ENCODE peak calls at places on chromosome 4, in nine cellular contexts. S is naive thymus-derived CD4-positive, alpha-beta T cell; W is H1; E is iPS DF 6.9; T is right cardiac atrium; H is fibroblast of lung; B is A549; C is CD4-positive, CD25-positive, alpha-beta regulatory T cell; O is heart left ventricle. K is an unnamed sample.

GRCh38 chr4:8086751-8087445 is 71.7 kb downstream of the ABLIM2 start:
- DNase-seq in S (no peak), W (no peak), E (no peak), T (peak; percentile 25), H (no peak), B (no peak), C (no peak), O (no peak), K (no peak)

GRCh38 chr4:54543088-54543795 is 114.5 kb upstream of the KIT start:
- DNase-seq in S (no peak), W (no peak), E (no peak), T (no peak), H (no peak), B (no peak), C (no peak), O (no peak), K (no peak)

GRCh38 chr4:52102587-52102986 is 51.5 kb downstream of the SPATA18 start:
- DNase-seq in S (no peak), W (no peak), E (no peak), T (no peak), H (no peak), B (peak; percentile 18), C (no peak), O (no peak), K (no peak)

GRCh38 chr4:16066586-16067128 is 17.2 kb downstream of the PROM1 start:
- DNase-seq in S (no peak), W (no peak), E (no peak), T (no peak), H (no peak), B (no peak), C (no peak), O (no peak), K (no peak)

GRCh38 chr4:181792641-181793612 is 450.3 kb upstream of the TENM3 start:
- DNase-seq in S (no peak), W (no peak), E (no peak), T (no peak), H (no peak), B (no peak), C (no peak), O (no peak), K (no peak)

GRCh38 chr4:124783847-124784246 is 71.3 kb upstream of the ANKRD50 start:
- DNase-seq in S (no peak), W (no peak), E (no peak), T (no peak), H (peak; percentile 58), B (no peak), C (no peak), O (no peak), K (no peak)

GRCh38 chr4:119103263-119103662 is 32.4 kb upstream of the MYOZ2 start:
- DNase-seq in S (no peak), W (no peak), E (no peak), T (peak; percentile 31), H (peak; percentile 99), B (peak; percentile 96), C (no peak), O (no peak), K (no peak)

GRCh38 chr4:155953151-155954117 is at the start of gene CTSO:
- DNase-seq in S (peak; percentile 76), W (peak; percentile 76), E (no peak), T (peak; percentile 90), H (peak; percentile 92), B (peak; percentile 67), C (peak; percentile 79), O (peak; percentile 74), K (peak; percentile 70)

GRCh38 chr4:163331629-163332360 is 601 bp downstream of the NPY1R start:
- DNase-seq in S (no peak), W (peak; percentile 67), E (no peak), T (peak; percentile 76), H (peak; percentile 15), B (no peak), C (no peak), O (peak; percentile 21), K (no peak)

GRCh38 chr4:89306486-89307184 is 965 bp downstream of the GPRIN3 start:
- DNase-seq in S (peak; percentile 34), W (no peak), E (no peak), T (no peak), H (no peak), B (peak; percentile 68), C (peak; percentile 50), O (no peak), K (no peak)

GRCh38 chr4:184838249-184839074 is 12.7 kb upstream of the ACSL1 start:
- DNase-seq in S (no peak), W (no peak), E (no peak), T (no peak), H (peak; percentile 26), B (peak; percentile 77), C (no peak), O (no peak), K (no peak)

GRCh38 chr4:61770456-61770855 is 570.3 kb downstream of the ADGRL3 start:
- DNase-seq in S (no peak), W (no peak), E (no peak), T (no peak), H (no peak), B (no peak), C (no peak), O (no peak), K (no peak)

GRCh38 chr4:87529187-87529586 is at the start of gene SPARCL1:
- DNase-seq in S (no peak), W (no peak), E (no peak), T (no peak), H (peak; percentile 64), B (no peak), C (no peak), O (peak; percentile 50), K (no peak)

GRCh38 chr4:13626492-13627184 is 887 bp downstream of the BOD1L1 start:
- DNase-seq in S (no peak), W (no peak), E (no peak), T (no peak), H (no peak), B (no peak), C (no peak), O (no peak), K (no peak)

GRCh38 chr4:88005086-88005485 is 2.3 kb upstream of the PKD2 start:
- DNase-seq in S (no peak), W (no peak), E (no peak), T (no peak), H (no peak), B (no peak), C (no peak), O (peak; percentile 33), K (no peak)

GRCh38 chr4:180664766-180665368 is 1578.3 kb upstream of the TENM3 start:
- DNase-seq in S (peak; percentile 27), W (peak; percentile 77), E (peak; percentile 79), T (no peak), H (peak; percentile 93), B (peak; percentile 81), C (peak; percentile 28), O (peak; percentile 56), K (peak; percentile 77)

GRCh38 chr4:173531085-173531965 is 1.3 kb upstream of the HAND2 start:
- DNase-seq in S (no peak), W (peak; percentile 62), E (no peak), T (peak; percentile 84), H (no peak), B (no peak), C (no peak), O (peak; percentile 63), K (no peak)

DNA sequence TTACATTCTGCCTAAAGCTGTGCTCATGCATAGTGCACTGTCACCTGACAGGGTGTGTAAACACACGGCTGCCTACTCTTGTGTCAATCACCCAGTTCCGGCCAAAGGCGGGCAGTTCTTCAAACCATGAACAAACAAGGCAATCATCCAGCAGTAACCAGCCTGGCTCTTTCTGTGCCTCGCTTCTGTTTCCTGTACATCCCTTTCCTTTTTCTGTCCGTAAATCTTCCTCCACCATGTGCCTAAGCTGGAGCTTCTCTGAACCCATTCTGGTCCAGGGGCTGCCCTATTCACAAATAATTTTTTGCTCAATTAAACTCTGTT is 60.8 kb upstream of the CBR4 start:
- DNase-seq in S (no peak), W (no peak), E (no peak), T (no peak), H (no peak), B (peak; percentile 68), C (no peak), O (no peak), K (no peak)
- H3K4me3 ChIP-seq in S (no peak overlapping the region), W (no peak overlapping the region), E (no peak overlapping the region), T (no peak overlapping the region), H (no peak overlapping the region), B (no peak overlapping the region), C (no peak overlapping the region), O (no peak overlapping the region), K (no peak overlapping the region)

DNA sequence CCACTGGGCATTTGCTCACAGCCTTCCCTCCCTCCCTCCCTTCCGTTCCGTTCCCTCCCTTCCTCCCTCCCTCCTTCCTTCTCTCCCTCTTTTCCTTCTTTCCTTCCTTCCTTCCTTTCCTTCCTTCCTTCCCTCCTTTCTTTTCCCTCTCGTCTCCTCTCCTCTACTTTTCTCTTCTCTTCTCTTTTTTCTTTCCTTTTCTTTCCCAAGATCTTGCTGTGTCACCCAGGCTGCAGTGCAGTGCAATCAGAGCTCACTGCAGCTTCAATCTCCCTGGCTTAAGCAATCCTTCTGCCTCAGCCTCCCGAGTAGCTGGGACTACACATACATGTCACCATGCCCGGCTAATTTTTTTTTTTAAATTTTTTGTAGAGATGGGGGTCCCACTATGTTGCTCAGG is 26.7 kb upstream of the ING2 start:
- DNase-seq in S (no peak), W (no peak), E (no peak), T (no peak), H (no peak), B (no peak), C (no peak), O (no peak), K (no peak)
- H3K4me3 ChIP-seq in S (no peak overlapping the region), W (no peak overlapping the region), E (no peak overlapping the region), T (no peak overlapping the region), H (no peak overlapping the region), B (no peak overlapping the region), C (no peak overlapping the region), O (no peak overlapping the region), K (no peak overlapping the region)

GRCh38 chr4:157294575-157294974 is 74.0 kb downstream of the GRIA2 start:
- DNase-seq in S (no peak), W (no peak), E (no peak), T (no peak), H (no peak), B (no peak), C (no peak), O (no peak), K (no peak)

GRCh38 chr4:157287445-157287844 is 66.9 kb downstream of the GRIA2 start:
- DNase-seq in S (no peak), W (no peak), E (no peak), T (no peak), H (no peak), B (no peak), C (no peak), O (no peak), K (no peak)

GRCh38 chr4:157291071-157291470 is 70.5 kb downstream of the GRIA2 start:
- DNase-seq in S (no peak), W (no peak), E (no peak), T (no peak), H (no peak), B (no peak), C (no peak), O (no peak), K (no peak)

GRCh38 chr4:157290622-157291021 is 70.1 kb downstream of the GRIA2 start:
- DNase-seq in S (no peak), W (no peak), E (no peak), T (no peak), H (no peak), B (no peak), C (no peak), O (no peak), K (no peak)
- H3K4me3 ChIP-seq in S (no peak overlapping the region), W (no peak overlapping the region), E (no peak overlapping the region), T (no peak overlapping the region), H (no peak overlapping the region), B (no peak overlapping the region), C (no peak overlapping the region), O (no peak overlapping the region), K (no peak overlapping the region)

GRCh38 chr4:106368678-106369077 is at the start of gene GIMD1:
- DNase-seq in S (no peak), W (no peak), E (no peak), T (no peak), H (no peak), B (no peak), C (no peak), O (no peak), K (no peak)
- H3K4me3 ChIP-seq in S (no peak within 1 kb of the TSS), W (no peak within 1 kb of the TSS), E (no peak within 1 kb of the TSS), T (no peak within 1 kb of the TSS), H (no peak within 1 kb of the TSS), B (no peak within 1 kb of the TSS), C (no peak within 1 kb of the TSS), O (no peak within 1 kb of the TSS), K (no peak within 1 kb of the TSS)

K was measured in Jurkat, Clone E6-1.